ENCODE peak calls at places on chromosomes 2 and 18, in eight cellular contexts. M is CD8-positive, alpha-beta T cell; W is amygdala; J is activated T-helper 1 cell treated with Interleukin-2 at 50 U/mL for 16 hours; C is heart left ventricle; D is G401; E is germinal center; T is IMR-90. P is an unnamed sample.
A peak's percentile ranks its signal among the peaks of the same experiment; 100 is the strongest.

GRCh38 chr2:192571636-192572035 is 376.9 kb upstream of the TMEFF2 start:
- DNase-seq in E (no peak), T (no peak), J (no peak), M (no peak), D (no peak), C (peak; percentile 10), W (no peak), P (no peak)

GRCh38 chr2:28250006-28250405 is 142.7 kb upstream of the FOSL2 start:
- DNase-seq in E (no peak), M (no peak), C (no peak), W (no peak), T (peak; percentile 91), J (no peak), D (no peak), P (peak; percentile 66)

GRCh38 chr2:177242136-177242987 is 22.2 kb downstream of the NFE2L2 start:
- DNase-seq in J (no peak), D (peak; percentile 32), C (no peak), T (peak; percentile 95), E (no peak), W (no peak), M (no peak), P (peak; percentile 98)

GRCh38 chr18:49241852-49242251 is 218.6 kb downstream of the DYM start:
- DNase-seq in D (no peak), W (no peak), E (no peak), C (no peak), T (peak; percentile 80), M (no peak), J (no peak), P (peak; percentile 51)

GRCh38 chr2:10169581-10169980 is 47.0 kb downstream of the RRM2 start:
- DNase-seq in E (no peak), D (no peak), M (no peak), T (peak; percentile 19), W (no peak), C (no peak), J (no peak), P (peak; percentile 44)

GRCh38 chr2:232436381-232437129 is 19.4 kb upstream of the ALPI start:
- DNase-seq in C (no peak), T (no peak), J (no peak), M (no peak), E (no peak), W (no peak), D (no peak), P (no peak)

GRCh38 chr2:154092571-154092970 is 220.8 kb downstream of the GALNT13 start:
- DNase-seq in C (no peak), E (no peak), T (no peak), D (peak; percentile 69), M (no peak), W (no peak), J (no peak), P (no peak)

GRCh38 chr2:37527362-37527761 is 144.1 kb downstream of the CDC42EP3 start:
- DNase-seq in E (peak; percentile 14), T (no peak), D (no peak), J (no peak), M (no peak), C (no peak), W (no peak), P (no peak)

GRCh38 chr2:143936758-143937562 is 583.0 kb downstream of the ZEB2 start:
- DNase-seq in D (no peak), J (no peak), C (peak; percentile 22), W (peak; percentile 49), E (peak; percentile 33), T (peak; percentile 31), M (no peak), P (peak; percentile 27)

GRCh38 chr2:82728090-82728489 is 1731.0 kb downstream of the SUCLG1 start:
- DNase-seq in C (no peak), J (no peak), E (no peak), D (no peak), T (no peak), M (no peak), W (no peak), P (no peak)

GRCh38 chr2:152336854-152337510 is 2.0 kb downstream of the FMNL2 start:
- DNase-seq in D (peak; percentile 81), M (no peak), E (no peak), T (peak; percentile 53), J (no peak), C (no peak), W (peak; percentile 41), P (peak; percentile 68)

GRCh38 chr18:62757399-62758010 is 42.2 kb downstream of the PHLPP1 start:
- DNase-seq in T (no peak), W (no peak), J (no peak), C (no peak), D (no peak), E (no peak), M (no peak), P (no peak)

GRCh38 chr18:13501896-13502295 is 224.5 kb downstream of the FAM210A start:
- DNase-seq in E (peak; percentile 39), D (no peak), W (no peak), M (no peak), C (no peak), T (no peak), J (no peak), P (no peak)

GRCh38 chr2:98761267-98761781 is 30.4 kb upstream of the MGAT4A start:
- DNase-seq in T (no peak), J (peak; percentile 42), M (peak; percentile 68), C (no peak), W (peak; percentile 25), E (no peak), D (no peak), P (no peak)

GRCh38 chr2:189276277-189276676 is 96.7 kb upstream of the COL5A2 start:
- DNase-seq in M (no peak), W (no peak), J (no peak), D (no peak), C (no peak), E (no peak), T (peak; percentile 97), P (peak; percentile 94)

P was measured in fibroblast of the aortic adventitia.